ENCODE peak calls at places on chromosomes 1 and 21, in seven cellular contexts. B is endothelial cell, K is NAMALWA, C is lung microvascular endothelial cell, D is fibroblast of lung, S is H7, W is memory B cell. T is an unnamed sample.

GRCh38 chr1:5394111-5394510 is 598.1 kb downstream of the NPHP4 start:
- DNase-seq in B (no peak), K (no peak), C (no peak), D (no peak), S (no peak), W (no peak), T (no peak)

GRCh38 chr1:75136158-75136815 is 2.1 kb downstream of the LHX8 start:
- DNase-seq in B (peak; percentile 51), K (no peak), C (no peak), D (no peak), S (peak; percentile 78), W (no peak), T (peak; percentile 61)

GRCh38 chr1:19960621-19961020 is 18.8 kb downstream of the PLA2G2A start:
- DNase-seq in B (no peak), K (peak; percentile 69), C (no peak), D (no peak), S (no peak), W (no peak), T (no peak)

GRCh38 chr1:169207825-169208520 is 101.5 kb downstream of the ATP1B1 start:
- DNase-seq in B (no peak), K (no peak), C (no peak), D (no peak), S (no peak), W (no peak), T (no peak)

GRCh38 chr1:165324050-165324449 is 32.5 kb downstream of the LMX1A start:
- DNase-seq in B (no peak), K (no peak), C (no peak), D (no peak), S (no peak), W (no peak), T (no peak)

GRCh38 chr21:46284077-46284644 is 1.2 kb downstream of the MCM3AP start:
- DNase-seq in B (peak; percentile 47), K (no peak), C (peak; percentile 70), D (no peak), S (peak; percentile 23), W (no peak), T (no peak)

GRCh38 chr1:178282949-178283367 is 189.1 kb downstream of the RASAL2 start:
- DNase-seq in B (no peak), K (peak; percentile 57), C (peak; percentile 82), D (peak; percentile 86), S (peak; percentile 26), W (no peak), T (no peak)

GRCh38 chr1:25904942-25905679 is 1.1 kb downstream of the STMN1 start:
- DNase-seq in B (peak; percentile 99), K (peak; percentile 95), C (peak; percentile 91), D (peak; percentile 89), S (peak; percentile 97), W (peak; percentile 75), T (peak; percentile 76)

GRCh38 chr1:98051065-98051675 is 130.3 kb upstream of the DPYD start:
- DNase-seq in B (peak; percentile 78), K (peak; percentile 83), C (peak; percentile 83), D (peak; percentile 86), S (peak; percentile 53), W (peak; percentile 46), T (peak; percentile 71)

GRCh38 chr21:42654913-42655796 is 1.7 kb downstream of the PDE9A start:
- DNase-seq in B (no peak), K (no peak), C (no peak), D (no peak), S (no peak), W (no peak), T (no peak)

GRCh38 chr1:68051475-68051874 is 1.0 kb upstream of the DIRAS3 start:
- DNase-seq in B (peak; percentile 58), K (no peak), C (peak; percentile 41), D (peak; percentile 73), S (peak; percentile 73), W (no peak), T (no peak)

GRCh38 chr1:223748405-223748772 is 36.0 kb downstream of the CAPN2 start:
- DNase-seq in B (no peak), K (no peak), C (peak; percentile 80), D (peak; percentile 86), S (peak; percentile 76), W (no peak), T (no peak)

GRCh38 chr21:21018841-21019240 is 20.6 kb downstream of the NCAM2 start:
- DNase-seq in B (no peak), K (no peak), C (no peak), D (no peak), S (no peak), W (no peak), T (no peak)

T was measured in NCI-H748 treated with DMSO at 0.1 percent for 48 hours.